ENCODE peak calls at places on chromosomes 6 and 20, in seven cellular contexts. One of them, this sample, is unnamed. For H3K9me3 and H3K4me1, the result is how much of the 10 kb centered on the place peaks cover.

GRCh38 chr20:53124803-53125202 is 152.6 kb downstream of the TSHZ2 start:
- DNase-seq in upper lobe of left lung: no peak
- DNase-seq in IMR-90: no peak
- DNase-seq in heart right ventricle: no peak
- DNase-seq in kidney: no peak
- DNase-seq in OCI-LY7: no peak
- DNase-seq in testis: no peak
- DNase-seq in this sample: no peak

GRCh38 chr6:148629197-148629909 is 117.5 kb upstream of the UST start:
- DNase-seq in upper lobe of left lung: no peak
- DNase-seq in IMR-90: peak
- DNase-seq in heart right ventricle: no peak
- DNase-seq in kidney: no peak
- DNase-seq in OCI-LY7: no peak
- DNase-seq in testis: peak
- DNase-seq in this sample: no peak

GRCh38 chr6:131966443-131966842 is 15.3 kb upstream of the CCN2 start:
- DNase-seq in upper lobe of left lung: no peak
- DNase-seq in IMR-90: peak
- DNase-seq in heart right ventricle: no peak
- DNase-seq in kidney: no peak
- DNase-seq in OCI-LY7: no peak
- DNase-seq in testis: no peak
- DNase-seq in this sample: peak

GRCh38 chr20:33576432-33576883 is 85.7 kb upstream of the C20orf144 start:
- DNase-seq in upper lobe of left lung: no peak
- DNase-seq in IMR-90: peak
- DNase-seq in heart right ventricle: no peak
- DNase-seq in kidney: no peak
- DNase-seq in OCI-LY7: peak
- DNase-seq in testis: no peak
- DNase-seq in this sample: no peak

GRCh38 chr6:62614442-62614841 is 328.4 kb upstream of the KHDRBS2 start:
- DNase-seq in upper lobe of left lung: no peak
- DNase-seq in IMR-90: no peak
- DNase-seq in heart right ventricle: no peak
- DNase-seq in kidney: no peak
- DNase-seq in OCI-LY7: no peak
- DNase-seq in testis: peak
- DNase-seq in this sample: no peak

GRCh38 chr20:10708342-10709185 is 34.8 kb upstream of the JAG1 start:
- DNase-seq in upper lobe of left lung: no peak
- DNase-seq in IMR-90: peak
- DNase-seq in heart right ventricle: no peak
- DNase-seq in kidney: no peak
- DNase-seq in OCI-LY7: no peak
- DNase-seq in testis: no peak
- DNase-seq in this sample: peak

GRCh38 chr6:96877151-96877550 is 20.5 kb downstream of the NDUFAF4 start:
- DNase-seq in upper lobe of left lung: no peak
- DNase-seq in IMR-90: no peak
- DNase-seq in heart right ventricle: no peak
- DNase-seq in kidney: no peak
- DNase-seq in OCI-LY7: no peak
- DNase-seq in testis: no peak
- DNase-seq in this sample: no peak

GRCh38 chr20:38748863-38749153 is 548 bp downstream of the ACTR5 start:
- DNase-seq in upper lobe of left lung: no peak
- DNase-seq in IMR-90: no peak
- DNase-seq in heart right ventricle: no peak
- DNase-seq in kidney: no peak
- DNase-seq in OCI-LY7: no peak
- DNase-seq in testis: no peak
- DNase-seq in this sample: no peak

GRCh38 chr6:169752074-169752623 is 727 bp downstream of the ERMARD start:
- DNase-seq in upper lobe of left lung: no peak
- DNase-seq in IMR-90: no peak
- DNase-seq in heart right ventricle: no peak
- DNase-seq in kidney: no peak
- DNase-seq in OCI-LY7: peak
- DNase-seq in testis: peak
- DNase-seq in this sample: no peak

GRCh38 chr20:53950578-53950977 is 119.8 kb downstream of the BCAS1 start:
- DNase-seq in upper lobe of left lung: no peak
- DNase-seq in IMR-90: no peak
- DNase-seq in heart right ventricle: no peak
- DNase-seq in kidney: no peak
- DNase-seq in OCI-LY7: no peak
- DNase-seq in testis: no peak
- DNase-seq in this sample: no peak

GRCh38 chr6:168250250-168250649 is 69.3 kb downstream of the DACT2 start:
- DNase-seq in upper lobe of left lung: peak
- DNase-seq in IMR-90: no peak
- DNase-seq in heart right ventricle: no peak
- DNase-seq in kidney: no peak
- DNase-seq in OCI-LY7: no peak
- DNase-seq in testis: no peak
- DNase-seq in this sample: no peak

GRCh38 chr6:168248148-168248620 is 71.4 kb downstream of the DACT2 start:
- DNase-seq in upper lobe of left lung: no peak
- DNase-seq in IMR-90: no peak
- DNase-seq in heart right ventricle: no peak
- DNase-seq in kidney: no peak
- DNase-seq in OCI-LY7: no peak
- DNase-seq in testis: no peak
- DNase-seq in this sample: no peak

GRCh38 chr6:168255283-168255881 is 64.2 kb downstream of the DACT2 start:
- DNase-seq in upper lobe of left lung: no peak
- DNase-seq in IMR-90: no peak
- DNase-seq in heart right ventricle: no peak
- DNase-seq in kidney: no peak
- DNase-seq in OCI-LY7: no peak
- DNase-seq in testis: no peak
- DNase-seq in this sample: no peak

GRCh38 chr6:168249746-168250145 is 69.8 kb downstream of the DACT2 start:
- DNase-seq in upper lobe of left lung: no peak
- DNase-seq in IMR-90: no peak
- DNase-seq in heart right ventricle: no peak
- DNase-seq in kidney: no peak
- DNase-seq in OCI-LY7: no peak
- DNase-seq in testis: no peak
- DNase-seq in this sample: no peak

GRCh38 chr6:168252267-168252666 is 67.3 kb downstream of the DACT2 start:
- DNase-seq in upper lobe of left lung: peak
- DNase-seq in IMR-90: no peak
- DNase-seq in heart right ventricle: no peak
- DNase-seq in kidney: no peak
- DNase-seq in OCI-LY7: no peak
- DNase-seq in testis: no peak
- DNase-seq in this sample: no peak
- H3K9me3 ChIP-seq in upper lobe of left lung: under half
- H3K9me3 ChIP-seq in IMR-90: under half
- H3K9me3 ChIP-seq in heart right ventricle: under half
- H3K9me3 ChIP-seq in kidney: under half
- H3K9me3 ChIP-seq in OCI-LY7: under half
- H3K9me3 ChIP-seq in testis: under half
- H3K9me3 ChIP-seq in this sample: under half

GRCh38 chr20:41608606-41609005 is 9.6 kb downstream of the CHD6 start:
- DNase-seq in upper lobe of left lung: no peak
- DNase-seq in IMR-90: no peak
- DNase-seq in heart right ventricle: no peak
- DNase-seq in kidney: no peak
- DNase-seq in OCI-LY7: no peak
- DNase-seq in testis: no peak
- DNase-seq in this sample: no peak

GRCh38 chr20:41613321-41613720 is 4.9 kb downstream of the CHD6 start:
- DNase-seq in upper lobe of left lung: no peak
- DNase-seq in IMR-90: no peak
- DNase-seq in heart right ventricle: no peak
- DNase-seq in kidney: no peak
- DNase-seq in OCI-LY7: no peak
- DNase-seq in testis: no peak
- DNase-seq in this sample: no peak

GRCh38 chr20:41604002-41604401 is 14.2 kb downstream of the CHD6 start:
- DNase-seq in upper lobe of left lung: no peak
- DNase-seq in IMR-90: no peak
- DNase-seq in heart right ventricle: no peak
- DNase-seq in kidney: no peak
- DNase-seq in OCI-LY7: no peak
- DNase-seq in testis: no peak
- DNase-seq in this sample: no peak

GRCh38 chr20:41609476-41609875 is 8.7 kb downstream of the CHD6 start:
- DNase-seq in upper lobe of left lung: no peak
- DNase-seq in IMR-90: no peak
- DNase-seq in heart right ventricle: no peak
- DNase-seq in kidney: no peak
- DNase-seq in OCI-LY7: no peak
- DNase-seq in testis: no peak
- DNase-seq in this sample: no peak

DNA sequence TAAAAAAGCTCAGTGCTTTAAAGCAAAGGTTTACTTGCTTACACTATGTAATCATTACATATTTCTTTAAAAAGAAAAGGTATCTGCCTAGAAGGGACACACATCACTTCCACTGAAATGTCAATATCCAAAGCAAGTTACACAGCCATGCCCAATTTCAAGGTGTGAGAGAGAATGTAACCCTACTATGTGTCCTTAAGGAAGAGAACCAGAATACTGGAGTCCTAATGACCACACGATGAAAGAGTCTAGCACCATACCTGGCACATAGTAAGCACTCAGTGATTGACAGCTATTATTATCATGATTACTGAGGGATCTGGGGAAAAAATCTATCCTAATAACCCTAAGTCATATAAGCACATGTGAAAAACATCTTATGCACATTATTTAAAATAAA is 10.4 kb downstream of the CHD6 start:
- DNase-seq in upper lobe of left lung: no peak
- DNase-seq in IMR-90: no peak
- DNase-seq in heart right ventricle: no peak
- DNase-seq in kidney: no peak
- DNase-seq in OCI-LY7: no peak
- DNase-seq in testis: no peak
- DNase-seq in this sample: no peak
- H3K4me1 ChIP-seq in upper lobe of left lung: under half
- H3K4me1 ChIP-seq in IMR-90: under half
- H3K4me1 ChIP-seq in heart right ventricle: under half
- H3K4me1 ChIP-seq in kidney: under half
- H3K4me1 ChIP-seq in OCI-LY7: under half
- H3K4me1 ChIP-seq in testis: under half
- H3K4me1 ChIP-seq in this sample: under half

DNA sequence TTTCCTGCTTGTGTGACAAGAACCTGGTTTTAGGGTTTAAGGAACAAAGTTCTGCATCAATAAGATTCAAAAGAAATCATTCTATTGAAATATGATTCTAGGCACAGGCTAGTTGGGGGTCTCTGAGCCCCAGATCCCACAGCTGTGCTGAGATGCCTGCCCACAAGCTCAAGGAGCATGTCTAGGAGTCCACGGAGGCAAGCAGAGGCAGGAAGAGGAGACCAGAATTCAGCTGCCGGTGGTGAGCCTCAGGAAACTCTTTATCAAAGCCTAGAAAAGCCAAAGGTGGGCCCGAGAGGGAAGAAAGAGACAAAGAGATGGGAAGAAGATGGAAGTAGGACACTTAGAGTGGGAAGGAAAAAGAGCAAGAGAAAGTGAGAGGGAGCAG is 40.7 kb upstream of the DDR1 start:
- DNase-seq in upper lobe of left lung: no peak
- DNase-seq in IMR-90: no peak
- DNase-seq in heart right ventricle: no peak
- DNase-seq in kidney: no peak
- DNase-seq in OCI-LY7: no peak
- DNase-seq in testis: no peak
- DNase-seq in this sample: no peak
- H3K27ac ChIP-seq in upper lobe of left lung: no peak
- H3K27ac ChIP-seq in IMR-90: peak
- H3K27ac ChIP-seq in heart right ventricle: no peak
- H3K27ac ChIP-seq in kidney: no peak
- H3K27ac ChIP-seq in OCI-LY7: no peak
- H3K27ac ChIP-seq in testis: no peak
- H3K27ac ChIP-seq in this sample: peak

GRCh38 chr6:137286926-137287325 is 67.7 kb upstream of the IFNGR1 start:
- DNase-seq in upper lobe of left lung: no peak
- DNase-seq in IMR-90: peak
- DNase-seq in heart right ventricle: no peak
- DNase-seq in kidney: no peak
- DNase-seq in OCI-LY7: no peak
- DNase-seq in testis: no peak
- DNase-seq in this sample: no peak
- H3K9me3 ChIP-seq in upper lobe of left lung: under half
- H3K9me3 ChIP-seq in IMR-90: under half
- H3K9me3 ChIP-seq in heart right ventricle: under half
- H3K9me3 ChIP-seq in kidney: under half
- H3K9me3 ChIP-seq in OCI-LY7: under half
- H3K9me3 ChIP-seq in testis: under half
- H3K9me3 ChIP-seq in this sample: under half